ENCODE peak calls at places on chromosomes 3 and 15, in eight cellular contexts. A, T, O, P, Q, L, K and C are unnamed samples.
A peak's percentile ranks its signal among the peaks of the same experiment; 100 is the strongest.

GRCh38 chr3:50100956-50101845 is 12.5 kb downstream of the RBM5 start:
- DNase-seq in A (no peak), T (no peak), O (no peak), P (no peak), Q (no peak), L (no peak), K (no peak), C (no peak)

GRCh38 chr3:151931171-151931570 is 57.7 kb downstream of the SUCNR1 start:
- DNase-seq in A (no peak), T (no peak), O (no peak), P (no peak), Q (no peak), L (no peak), K (no peak), C (no peak)

GRCh38 chr3:43455233-43455632 is 166.6 kb downstream of the ANO10 start:
- DNase-seq in A (no peak), T (no peak), O (no peak), P (no peak), Q (no peak), L (no peak), K (no peak), C (no peak)

GRCh38 chr3:134423153-134423552 is 48.9 kb upstream of the AMOTL2 start:
- DNase-seq in A (no peak), T (peak; percentile 93), O (no peak), P (no peak), Q (no peak), L (peak; percentile 56), K (no peak), C (peak; percentile 34)

GRCh38 chr15:75508741-75509532 is 57.4 kb upstream of the SIN3A start:
- DNase-seq in A (no peak), T (no peak), O (peak; percentile 66), P (no peak), Q (peak; percentile 6), L (no peak), K (peak; percentile 37), C (peak; percentile 25)

GRCh38 chr3:43872901-43873300 is 182.2 kb downstream of the ABHD5 start:
- DNase-seq in A (peak; percentile 26), T (no peak), O (no peak), P (no peak), Q (no peak), L (no peak), K (no peak), C (peak; percentile 44)

GRCh38 chr3:40169983-40170382 is 139.5 kb upstream of the EIF1B start:
- DNase-seq in A (no peak), T (no peak), O (no peak), P (no peak), Q (no peak), L (no peak), K (no peak), C (no peak)

GRCh38 chr3:178193846-178194245 is 342.4 kb upstream of the KCNMB2 start:
- DNase-seq in A (no peak), T (no peak), O (no peak), P (no peak), Q (no peak), L (no peak), K (no peak), C (no peak)

GRCh38 chr3:184133840-184134745 is 1.1 kb upstream of the EIF2B5 start:
- DNase-seq in A (peak; percentile 73), T (peak; percentile 79), O (peak; percentile 88), P (no peak), Q (peak; percentile 72), L (peak; percentile 65), K (peak; percentile 90), C (peak; percentile 92)

GRCh38 chr15:69897471-69898237 is 200.1 kb downstream of the TLE3 start:
- DNase-seq in A (no peak), T (no peak), O (no peak), P (no peak), Q (no peak), L (peak; percentile 13), K (no peak), C (no peak)

GRCh38 chr15:79970921-79971434 is at the start of gene BCL2A1:
- DNase-seq in A (no peak), T (no peak), O (peak; percentile 40), P (no peak), Q (no peak), L (no peak), K (peak; percentile 87), C (peak; percentile 16)

GRCh38 chr3:113287111-113287817 is 75.9 kb downstream of the BOC start:
- DNase-seq in A (no peak), T (peak; percentile 61), O (no peak), P (no peak), Q (no peak), L (no peak), K (no peak), C (no peak)

GRCh38 chr3:9617736-9618135 is 31.6 kb upstream of the MTMR14 start:
- DNase-seq in A (no peak), T (no peak), O (no peak), P (no peak), Q (no peak), L (no peak), K (no peak), C (no peak)

GRCh38 chr3:46154300-46154699 is 53.8 kb downstream of the CCR1 start:
- DNase-seq in A (no peak), T (no peak), O (no peak), P (no peak), Q (no peak), L (no peak), K (peak; percentile 14), C (no peak)

GRCh38 chr15:90306560-90306959 is 41.1 kb downstream of the NGRN start:
- DNase-seq in A (no peak), T (no peak), O (no peak), P (no peak), Q (no peak), L (no peak), K (peak; percentile 65), C (peak; percentile 39)

GRCh38 chr3:166362698-166363097 is 525.5 kb upstream of the BCHE start:
- DNase-seq in A (no peak), T (no peak), O (no peak), P (no peak), Q (no peak), L (peak; percentile 22), K (no peak), C (no peak)

GRCh38 chr3:105402287-105402801 is 35.6 kb downstream of the ALCAM start:
- DNase-seq in A (no peak), T (no peak), O (no peak), P (no peak), Q (no peak), L (no peak), K (no peak), C (no peak)

GRCh38 chr3:49023775-49024174 is 1.9 kb downstream of the NDUFAF3 start:
- DNase-seq in A (no peak), T (no peak), O (no peak), P (no peak), Q (no peak), L (no peak), K (no peak), C (no peak)

GRCh38 chr3:16482770-16483531 is 30.5 kb downstream of the RFTN1 start:
- DNase-seq in A (no peak), T (no peak), O (no peak), P (no peak), Q (no peak), L (peak; percentile 70), K (peak; percentile 84), C (no peak)

GRCh38 chr3:166634091-166634746 is 745.9 kb downstream of the ZBBX start:
- DNase-seq in A (no peak), T (no peak), O (no peak), P (no peak), Q (no peak), L (no peak), K (no peak), C (no peak)

GRCh38 chr3:128367726-128368125 is 99.0 kb downstream of the DNAJB8 start:
- DNase-seq in A (no peak), T (no peak), O (no peak), P (no peak), Q (no peak), L (no peak), K (no peak), C (no peak)

GRCh38 chr3:113844622-113845222 is 6.1 kb downstream of the GRAMD1C start:
- DNase-seq in A (no peak), T (peak; percentile 58), O (peak; percentile 46), P (no peak), Q (no peak), L (peak; percentile 68), K (no peak), C (peak; percentile 48)

GRCh38 chr15:92627014-92627413 is 28.6 kb downstream of the FAM174B start:
- DNase-seq in A (no peak), T (no peak), O (no peak), P (no peak), Q (no peak), L (no peak), K (no peak), C (no peak)

GRCh38 chr3:33717616-33717865 is 513 bp downstream of the CLASP2 start:
- DNase-seq in A (no peak), T (no peak), O (no peak), P (no peak), Q (peak; percentile 71), L (no peak), K (no peak), C (peak; percentile 39)

GRCh38 chr3:197603317-197603933 is 47.7 kb upstream of the BDH1 start:
- DNase-seq in A (no peak), T (no peak), O (no peak), P (no peak), Q (no peak), L (no peak), K (no peak), C (no peak)

GRCh38 chr15:58686286-58686685 is 63.2 kb downstream of the ADAM10 start:
- DNase-seq in A (no peak), T (no peak), O (no peak), P (no peak), Q (no peak), L (no peak), K (no peak), C (no peak)